ENCODE peak calls at places on chromosomes 16 and 17, in ten cellular contexts. N is psoas muscle; T is stimulated activated CD4-positive, alpha-beta T cell treated with anti-CD3 and anti-CD28 coated beads, Interleukin-1b, Interleukin-23, amount 100 ng/mL, for 1 hour; W is substantia nigra; M is HTR-8/SVneo; O is posterior vena cava; R is fibroblast of mammary gland; B is mucosa of gallbladder; K is trophoblast cell; X is A549. Z is an unnamed sample.

GRCh38 chr17:29611351-29612093 is 11.2 kb downstream of the CORO6 start:
- DNase-seq in N (no peak), T (no peak), W (no peak), M (no peak), O (peak; percentile 80), R (no peak), B (no peak), K (no peak), X (no peak), Z (no peak)

GRCh38 chr17:35872581-35872980 is 3.9 kb upstream of the HEATR9 start:
- DNase-seq in N (no peak), T (no peak), W (no peak), M (no peak), O (no peak), R (no peak), B (no peak), K (no peak), X (no peak), Z (no peak)

GRCh38 chr16:72948238-72948559 is 99.7 kb downstream of the ZFHX3 start:
- DNase-seq in N (no peak), T (no peak), W (no peak), M (no peak), O (no peak), R (no peak), B (no peak), K (no peak), X (no peak), Z (no peak)

GRCh38 chr16:8646271-8646670 is 24.8 kb downstream of the METTL22 start:
- DNase-seq in N (no peak), T (no peak), W (no peak), M (no peak), O (no peak), R (peak; percentile 55), B (no peak), K (no peak), X (no peak), Z (no peak)

GRCh38 chr17:63445571-63446217 is 412 bp downstream of the CYB561 start:
- DNase-seq in N (no peak), T (peak; percentile 39), W (no peak), M (no peak), O (peak; percentile 85), R (no peak), B (no peak), K (peak; percentile 51), X (peak; percentile 92), Z (no peak)

GRCh38 chr16:15981382-15981781 is 32.0 kb downstream of the ABCC1 start:
- DNase-seq in N (no peak), T (no peak), W (no peak), M (no peak), O (peak; percentile 35), R (no peak), B (no peak), K (no peak), X (no peak), Z (no peak)

GRCh38 chr17:61400786-61401279 is 1.2 kb downstream of the TBX2 start:
- DNase-seq in N (no peak), T (no peak), W (no peak), M (no peak), O (no peak), R (no peak), B (no peak), K (no peak), X (no peak), Z (no peak)

GRCh38 chr17:41522301-41523224 is 3.9 kb upstream of the KRT15 start:
- DNase-seq in N (no peak), T (no peak), W (no peak), M (no peak), O (no peak), R (no peak), B (peak; percentile 61), K (peak; percentile 78), X (no peak), Z (no peak)

GRCh38 chr17:77011173-77012011 is 129.4 kb upstream of the SEC14L1 start:
- DNase-seq in N (no peak), T (peak; percentile 30), W (no peak), M (peak; percentile 50), O (peak; percentile 12), R (peak; percentile 52), B (peak; percentile 35), K (peak; percentile 44), X (no peak), Z (no peak)

GRCh38 chr17:68853439-68853838 is 101.8 kb downstream of the ABCA8 start:
- DNase-seq in N (no peak), T (no peak), W (no peak), M (no peak), O (no peak), R (no peak), B (no peak), K (no peak), X (no peak), Z (no peak)

GRCh38 chr17:35723735-35724134 is 7.7 kb upstream of the RASL10B start:
- DNase-seq in N (no peak), T (no peak), W (no peak), M (no peak), O (no peak), R (no peak), B (no peak), K (no peak), X (no peak), Z (no peak)

GRCh38 chr16:31569360-31569717 is 41.6 kb downstream of the AHSP start:
- DNase-seq in N (no peak), T (no peak), W (no peak), M (no peak), O (no peak), R (no peak), B (no peak), K (no peak), X (no peak), Z (no peak)

GRCh38 chr16:57753448-57754353 is 18.1 kb downstream of the KATNB1 start:
- DNase-seq in N (peak; percentile 9), T (no peak), W (no peak), M (no peak), O (no peak), R (no peak), B (no peak), K (no peak), X (no peak), Z (no peak)

GRCh38 chr17:80704894-80705293 is 160.3 kb downstream of the RPTOR start:
- DNase-seq in N (no peak), T (no peak), W (no peak), M (no peak), O (no peak), R (no peak), B (no peak), K (no peak), X (no peak), Z (no peak)

GRCh38 chr16:23949630-23950290 is 114.0 kb downstream of the PRKCB start:
- DNase-seq in N (peak; percentile 17), T (no peak), W (no peak), M (no peak), O (peak; percentile 81), R (no peak), B (peak; percentile 29), K (no peak), X (no peak), Z (no peak)

GRCh38 chr16:72992142-72992601 is 55.8 kb downstream of the ZFHX3 start:
- DNase-seq in N (no peak), T (no peak), W (no peak), M (no peak), O (no peak), R (no peak), B (no peak), K (no peak), X (no peak), Z (no peak)

GRCh38 chr17:8420041-8420934 is 15.4 kb upstream of the NDEL1 start:
- DNase-seq in N (peak; percentile 36), T (no peak), W (no peak), M (no peak), O (no peak), R (peak; percentile 82), B (peak; percentile 94), K (no peak), X (no peak), Z (no peak)

GRCh38 chr17:9240659-9241370 is 219.5 kb downstream of the NTN1 start:
- DNase-seq in N (peak; percentile 73), T (no peak), W (no peak), M (no peak), O (peak; percentile 92), R (peak; percentile 56), B (peak; percentile 69), K (peak; percentile 54), X (no peak), Z (no peak)

GRCh38 chr17:1460233-1460632 is 4.2 kb upstream of the CRK start:
- DNase-seq in N (peak; percentile 86), T (no peak), W (no peak), M (no peak), O (no peak), R (peak; percentile 21), B (peak; percentile 89), K (no peak), X (peak; percentile 61), Z (peak; percentile 70)

GRCh38 chr16:55666012-55666411 is 10.2 kb downstream of the SLC6A2 start:
- DNase-seq in N (no peak), T (no peak), W (no peak), M (no peak), O (no peak), R (no peak), B (no peak), K (no peak), X (no peak), Z (no peak)

GRCh38 chr16:2987286-2987685 is 7.0 kb upstream of the PKMYT1 start:
- DNase-seq in N (no peak), T (no peak), W (no peak), M (no peak), O (no peak), R (no peak), B (no peak), K (no peak), X (no peak), Z (no peak)

GRCh38 chr16:57178793-57179212 is 7.0 kb downstream of the PSME3IP1 start:
- DNase-seq in N (no peak), T (no peak), W (no peak), M (no peak), O (no peak), R (no peak), B (no peak), K (peak; percentile 41), X (no peak), Z (no peak)

GRCh38 chr17:2120550-2121335 is 65.8 kb downstream of the HIC1 start:
- DNase-seq in N (no peak), T (no peak), W (no peak), M (no peak), O (no peak), R (peak; percentile 81), B (no peak), K (no peak), X (no peak), Z (no peak)

GRCh38 chr16:12097523-12098428 is 121.2 kb downstream of the SNX29 start:
- DNase-seq in N (no peak), T (no peak), W (no peak), M (no peak), O (peak; percentile 76), R (peak; percentile 37), B (peak; percentile 58), K (no peak), X (no peak), Z (no peak)

GRCh38 chr16:21167360-21167759 is 8.9 kb downstream of the LDAF1 start:
- DNase-seq in N (no peak), T (no peak), W (no peak), M (peak; percentile 41), O (no peak), R (peak; percentile 92), B (no peak), K (peak; percentile 56), X (peak; percentile 39), Z (no peak)

GRCh38 chr17:2214887-2215615 is 88.5 kb downstream of the SMG6 start:
- DNase-seq in N (peak; percentile 54), T (no peak), W (no peak), M (no peak), O (no peak), R (peak; percentile 67), B (no peak), K (no peak), X (no peak), Z (no peak)

Z was measured in cerebellar nuclear complex.